ENCODE peak calls at places on chromosomes 16 and 17, in four cellular contexts. Z, T, L and K are unnamed samples.

GRCh38 chr17:3754458-3755334 is 31.0 kb downstream of the HASPIN start:
- DNase-seq in T (peak; percentile 58), L (peak; percentile 99), Z (peak; percentile 82), K (no peak)

GRCh38 chr17:81466564-81467472 is 45.8 kb downstream of the ACTG1 start:
- DNase-seq in Z (no peak), T (no peak), L (no peak), K (no peak)

GRCh38 chr16:55257971-55258613 is 65.9 kb upstream of the IRX6 start:
- DNase-seq in T (peak; percentile 51), Z (peak; percentile 71), L (peak; percentile 60), K (peak; percentile 46)

GRCh38 chr17:44214230-44214494 is 5.3 kb downstream of the UBTF start:
- DNase-seq in T (no peak), Z (no peak), L (no peak), K (no peak)

GRCh38 chr17:79933863-79934652 is 94.8 kb upstream of the CBX4 start:
- DNase-seq in Z (no peak), L (peak; percentile 71), T (peak; percentile 58), K (no peak)

GRCh38 chr17:7015587-7016020 is 3.2 kb downstream of the RNASEK start:
- DNase-seq in L (no peak), Z (no peak), T (no peak), K (peak; percentile 26)

GRCh38 chr17:47205419-47205963 is 3.7 kb upstream of the MYL4 start:
- DNase-seq in Z (peak; percentile 37), T (no peak), L (peak; percentile 72), K (peak; percentile 39)

GRCh38 chr17:78724999-78725398 is 57.1 kb downstream of the CYTH1 start:
- DNase-seq in T (no peak), L (no peak), Z (no peak), K (no peak)

GRCh38 chr16:89067677-89068076 is 26.0 kb upstream of the ACSF3 start:
- DNase-seq in L (peak; percentile 31), Z (no peak), T (no peak), K (no peak)

DNA sequence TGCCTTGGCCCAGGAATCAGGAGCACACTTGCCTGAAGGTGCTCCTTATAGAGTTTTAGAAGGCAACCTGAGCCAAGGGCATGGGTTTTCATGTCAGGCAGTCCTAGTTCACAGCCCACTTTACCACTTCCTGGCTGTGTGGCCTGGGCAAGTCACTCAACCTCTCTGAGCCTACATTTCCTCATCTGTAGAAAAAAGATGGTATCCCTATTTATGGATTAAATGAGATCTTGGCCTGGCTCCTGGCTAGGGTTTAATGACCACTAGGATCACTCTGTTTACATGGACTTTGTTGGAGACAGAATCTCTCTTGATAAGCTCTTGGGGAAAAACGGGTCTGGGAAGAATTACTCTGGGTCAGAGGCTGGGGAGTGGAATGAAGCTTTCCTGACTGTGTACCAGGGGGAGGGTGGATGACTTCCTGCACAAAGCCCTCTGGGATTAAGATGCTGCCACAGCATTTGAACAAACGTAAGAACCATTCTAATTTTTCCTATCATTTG is 2.3 kb downstream of the MT2A start:
- DNase-seq in L (no peak), T (no peak), Z (no peak), K (peak; percentile 82)
- H3K4me3 ChIP-seq in L (peak overlapping the region; percentile 65), T (no peak overlapping the region), Z (no peak overlapping the region), K (peak overlapping the region; percentile 69)

GRCh38 chr16:20898938-20899502 is 1.1 kb downstream of the DCUN1D3 start:
- DNase-seq in T (no peak), L (no peak), Z (no peak), K (peak; percentile 78)

GRCh38 chr16:20901068-20901440 is 483 bp downstream of the LYRM1 start:
- DNase-seq in L (no peak), T (no peak), Z (no peak), K (no peak)

GRCh38 chr16:20899503-20900298 is 457 bp downstream of the DCUN1D3 start:
- DNase-seq in Z (peak; percentile 40), T (peak; percentile 36), L (no peak), K (peak; percentile 44)

GRCh38 chr16:20901441-20902112 is 1.0 kb downstream of the LYRM1 start:
- DNase-seq in L (peak; percentile 68), Z (peak; percentile 59), T (peak; percentile 57), K (peak; percentile 30)

GRCh38 chr16:20900299-20901067 is at the start of the genes DCUN1D3 and LYRM1:
- DNase-seq in Z (peak; percentile 99), L (peak; percentile 95), T (peak; percentile 99), K (peak; percentile 100)
- TF ChIP-seq CTCF in Z (no peak), L (no peak), T (no peak), K (no peak)

DNA sequence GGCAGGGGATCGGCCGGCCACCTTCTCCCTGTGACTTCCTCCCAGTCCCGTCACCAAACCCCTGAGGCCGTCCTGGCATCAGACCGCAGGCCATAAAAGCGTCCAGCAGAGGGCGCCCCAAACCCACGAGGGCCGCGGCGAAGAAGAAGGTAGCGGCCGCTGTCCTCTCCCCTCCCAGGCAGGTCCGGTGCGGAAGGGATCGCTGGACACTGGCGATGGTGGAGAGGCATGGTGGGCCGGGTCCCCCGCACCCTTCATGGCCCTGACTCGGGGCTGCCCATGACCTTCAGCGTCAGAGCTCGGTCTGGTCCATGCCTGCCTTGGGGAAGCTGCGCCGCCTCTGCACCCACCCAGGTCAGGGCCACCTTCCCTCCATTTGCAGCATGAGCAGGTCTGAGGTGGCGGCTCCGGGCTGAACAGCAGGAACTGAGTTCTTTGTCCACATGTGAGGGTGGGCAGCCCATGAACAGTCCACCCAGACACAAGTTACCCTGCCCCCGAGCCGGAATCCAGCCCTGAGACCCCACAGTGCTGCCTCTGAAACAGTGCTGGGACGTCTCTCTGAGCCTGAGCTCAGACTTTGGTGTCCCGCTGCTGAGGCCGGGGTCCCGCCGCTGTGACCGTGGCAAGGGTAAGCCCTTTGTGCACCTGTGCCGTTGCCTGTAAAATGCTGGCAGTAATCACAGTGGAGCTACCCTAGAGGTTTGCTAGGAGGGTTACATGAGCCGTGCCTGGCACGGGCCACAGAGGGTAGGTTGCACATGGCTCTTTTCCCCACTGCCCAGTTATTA is 40.8 kb upstream of the CMIP start:
- DNase-seq in L (peak; percentile 93), Z (peak; percentile 89), T (peak; percentile 92), K (peak; percentile 58)
- H3K4me3 ChIP-seq in L (peak overlapping the region; percentile 24), Z (peak overlapping the region; percentile 48), T (no peak overlapping the region), K (peak overlapping the region; percentile 46)

GRCh38 chr17:39196820-39197331 is 593 bp downstream of the CACNB1 start:
- DNase-seq in T (peak; percentile 62), L (no peak), Z (peak; percentile 42), K (no peak)
- TF ChIP-seq CTCF in T (no peak), L (no peak), Z (no peak), K (no peak)

GRCh38 chr17:39225974-39226683 is 384 bp upstream of the STAC2 start:
- DNase-seq in Z (peak; percentile 58), T (peak; percentile 60), L (peak; percentile 38), K (peak; percentile 50)

GRCh38 chr17:39223907-39224777 is 1.6 kb downstream of the STAC2 start:
- DNase-seq in Z (no peak), L (no peak), T (no peak), K (no peak)

GRCh38 chr17:39227364-39227919 is 1.7 kb upstream of the STAC2 start:
- DNase-seq in T (no peak), Z (no peak), L (no peak), K (no peak)

GRCh38 chr17:39224778-39225307 is 902 bp downstream of the STAC2 start:
- DNase-seq in Z (no peak), L (no peak), T (no peak), K (no peak)

DNA sequence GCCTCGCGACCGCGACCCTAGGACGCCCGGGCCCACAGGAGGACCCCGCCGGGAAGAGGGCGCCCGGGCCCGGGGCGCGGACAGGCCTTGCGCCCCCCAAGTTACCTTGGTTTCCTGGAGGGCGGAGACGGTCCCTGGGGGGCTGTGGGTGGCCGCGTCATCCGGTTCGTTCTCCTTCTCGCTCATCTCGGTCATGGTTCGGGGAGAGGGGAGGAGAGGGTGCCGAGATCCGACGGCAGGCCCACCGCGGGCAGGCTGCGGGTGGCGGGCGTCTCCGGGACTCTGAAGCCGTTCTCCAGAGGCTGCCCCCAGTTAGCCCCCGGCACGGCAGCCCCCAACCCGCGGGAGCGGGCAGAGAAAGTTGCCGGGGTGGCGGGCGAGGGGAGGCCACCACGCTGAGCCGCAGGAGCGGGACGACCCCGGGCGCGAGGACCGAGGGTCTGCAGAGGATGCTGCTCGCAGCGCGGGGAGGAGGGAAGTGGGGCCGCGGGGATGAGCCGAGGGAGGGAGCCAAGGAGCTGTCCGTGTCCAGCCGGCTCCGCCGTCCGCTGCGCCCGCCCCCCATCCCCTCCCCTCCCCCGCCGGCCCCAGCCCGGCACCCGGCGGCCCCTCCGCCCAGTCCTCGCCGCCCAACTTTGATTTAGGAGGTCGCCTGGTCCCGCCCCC is at the start of gene STAC2:
- DNase-seq in L (no peak), T (no peak), Z (no peak), K (no peak)
- H3K4me3 ChIP-seq in L (peak within 1 kb of the TSS; percentile 41), T (peak within 1 kb of the TSS; percentile 46), Z (peak within 1 kb of the TSS; percentile 59), K (peak within 1 kb of the TSS; percentile 27)